ENCODE peak calls at places on chromosomes 11 and 22, in nine cellular contexts. F is tibial nerve, X is cardiac fibroblast, I is choroid plexus epithelial cell, C is astrocyte of the spinal cord, V is fibroblast of the aortic adventitia, K is RWPE1, S is HepG2, O is mucosa of descending colon. N is an unnamed sample.

GRCh38 chr22:33823552-33823951 is 96.7 kb downstream of the LARGE1 start:
- DNase-seq in F (no peak), X (peak; percentile 19), I (peak; percentile 37), C (peak; percentile 3), V (no peak), K (no peak), S (peak; percentile 69), O (no peak), N (no peak)

GRCh38 chr11:117143390-117143789 is 697 bp upstream of the PAFAH1B2 start:
- DNase-seq in F (no peak), X (peak; percentile 62), I (peak; percentile 73), C (peak; percentile 65), V (peak; percentile 58), K (peak; percentile 52), S (no peak), O (peak; percentile 77), N (no peak)

GRCh38 chr11:17719028-17719939 is at the start of gene MYOD1:
- DNase-seq in F (no peak), X (no peak), I (no peak), C (peak; percentile 28), V (no peak), K (no peak), S (no peak), O (no peak), N (no peak)

GRCh38 chr11:125952973-125953372 is 7.1 kb downstream of the VSIG10L2 start:
- DNase-seq in F (peak; percentile 55), X (peak; percentile 58), I (no peak), C (no peak), V (peak; percentile 67), K (peak; percentile 34), S (no peak), O (peak; percentile 37), N (no peak)

GRCh38 chr11:65482306-65482850 is 16.5 kb upstream of the MALAT1 start:
- DNase-seq in F (no peak), X (peak; percentile 26), I (no peak), C (peak; percentile 34), V (no peak), K (no peak), S (no peak), O (no peak), N (no peak)

GRCh38 chr11:14341968-14342367 is 17.0 kb downstream of the RRAS2 start:
- DNase-seq in F (no peak), X (no peak), I (no peak), C (no peak), V (no peak), K (no peak), S (no peak), O (no peak), N (no peak)

GRCh38 chr11:108973402-108974119 is 308.7 kb downstream of the DDX10 start:
- DNase-seq in F (no peak), X (peak; percentile 85), I (peak; percentile 79), C (peak; percentile 83), V (peak; percentile 79), K (peak; percentile 67), S (no peak), O (no peak), N (no peak)

GRCh38 chr11:18700872-18701271 is 2.3 kb downstream of the TMEM86A start:
- DNase-seq in F (no peak), X (no peak), I (no peak), C (no peak), V (no peak), K (no peak), S (no peak), O (no peak), N (no peak)

GRCh38 chr22:40046126-40046525 is 51.4 kb downstream of the FAM83F start:
- DNase-seq in F (no peak), X (no peak), I (no peak), C (no peak), V (no peak), K (no peak), S (no peak), O (no peak), N (no peak)

GRCh38 chr22:17751596-17751995 is 22.7 kb downstream of the BID start:
- DNase-seq in F (no peak), X (no peak), I (no peak), C (no peak), V (no peak), K (no peak), S (no peak), O (no peak), N (no peak)

GRCh38 chr11:82927264-82927880 is 25.8 kb downstream of the DDIAS start:
- DNase-seq in F (peak; percentile 19), X (peak; percentile 68), I (peak; percentile 80), C (peak; percentile 67), V (peak; percentile 75), K (peak; percentile 59), S (peak; percentile 43), O (peak; percentile 61), N (peak; percentile 20)

GRCh38 chr11:8610532-8611116 is 16.6 kb upstream of the STK33 start:
- DNase-seq in F (no peak), X (peak; percentile 40), I (peak; percentile 65), C (peak; percentile 25), V (no peak), K (no peak), S (no peak), O (no peak), N (no peak)

GRCh38 chr11:130846606-130847005 is 69.7 kb downstream of the SNX19 start:
- DNase-seq in F (no peak), X (no peak), I (no peak), C (no peak), V (no peak), K (no peak), S (peak; percentile 20), O (no peak), N (no peak)

GRCh38 chr22:17865183-17866055 is 91.2 kb upstream of the BID start:
- DNase-seq in F (no peak), X (no peak), I (no peak), C (no peak), V (no peak), K (no peak), S (no peak), O (no peak), N (no peak)

GRCh38 chr11:57491371-57492061 is 24.0 kb downstream of the SLC43A1 start:
- DNase-seq in F (no peak), X (peak; percentile 52), I (peak; percentile 41), C (no peak), V (no peak), K (no peak), S (peak; percentile 38), O (peak; percentile 58), N (no peak)

GRCh38 chr22:19671316-19671715 is 43.0 kb upstream of the SEPTIN5 start:
- DNase-seq in F (no peak), X (no peak), I (no peak), C (no peak), V (no peak), K (no peak), S (no peak), O (no peak), N (no peak)

GRCh38 chr22:38989461-38989860 is 7.3 kb downstream of the APOBEC3B start:
- DNase-seq in F (no peak), X (no peak), I (no peak), C (no peak), V (no peak), K (no peak), S (no peak), O (no peak), N (no peak)

GRCh38 chr11:11451501-11452005 is 98.5 kb upstream of the CSNK2A3 start:
- DNase-seq in F (no peak), X (no peak), I (no peak), C (no peak), V (no peak), K (peak; percentile 13), S (peak; percentile 82), O (no peak), N (no peak)
- TF ChIP-seq CTCF in F (no peak), X (no peak), I (no peak), C (no peak), V (no peak), K (no peak), S (peak; percentile 23), O (no peak), N (no peak)

DNA sequence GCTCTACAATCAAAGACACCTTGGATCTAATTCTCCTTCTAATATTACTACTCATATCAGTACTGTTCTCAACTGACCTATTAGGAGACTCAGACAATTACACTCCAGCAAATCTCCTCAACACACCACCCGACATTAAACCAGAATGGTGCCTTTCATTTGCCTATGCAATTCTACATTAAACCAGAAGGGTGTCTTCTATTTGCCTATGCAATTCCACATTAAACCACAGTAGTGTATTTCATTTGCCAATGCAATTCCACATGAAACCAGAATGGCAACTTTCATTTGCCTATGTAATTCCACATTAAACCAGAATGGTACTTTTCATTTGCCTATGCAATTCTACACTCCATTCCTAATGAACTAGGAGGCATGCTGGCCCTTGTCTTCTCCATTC is 15.3 kb upstream of the APOL3 start:
- DNase-seq in F (no peak), X (no peak), I (no peak), C (no peak), V (no peak), K (no peak), S (no peak), O (no peak), N (no peak)
- TF ChIP-seq CTCF in F (no peak), X (peak; percentile 31), I (peak; percentile 4), C (no peak), V (no peak), K (no peak), S (no peak), O (no peak), N (no peak)

GRCh38 chr11:68506908-68507307 is 46.4 kb downstream of the PPP6R3 start:
- DNase-seq in F (no peak), X (no peak), I (no peak), C (no peak), V (no peak), K (no peak), S (no peak), O (no peak), N (no peak)
- TF ChIP-seq CTCF in F (no peak), X (peak; percentile 5), I (no peak), C (no peak), V (peak; percentile 18), K (no peak), S (no peak), O (no peak), N (no peak)

GRCh38 chr22:22109693-22110466 is 127.3 kb upstream of the TOP3B start:
- DNase-seq in F (no peak), X (no peak), I (no peak), C (no peak), V (no peak), K (no peak), S (no peak), O (no peak), N (no peak)
- TF ChIP-seq CTCF in F (no peak), X (peak; percentile 11), I (peak; percentile 25), C (no peak), V (peak; percentile 1), K (no peak), S (peak; percentile 51), O (no peak), N (no peak)

GRCh38 chr11:133529807-133530500 is 2.3 kb downstream of the OPCML start:
- DNase-seq in F (no peak), X (no peak), I (no peak), C (no peak), V (no peak), K (no peak), S (no peak), O (no peak), N (no peak)
- TF ChIP-seq CTCF in F (no peak), X (no peak), I (no peak), C (no peak), V (no peak), K (no peak), S (no peak), O (no peak), N (no peak)

N was measured in D721Med.